ENCODE peak calls at places on chromosomes 2 and 18, in nine cellular contexts. R is naive thymus-derived CD4-positive, alpha-beta T cell; Q is GM23248; N is ovary; P is left lung; S is MG63; Y is adrenal gland; A is NT2/D1; W is stomach. M is an unnamed sample. For H3K27me3 and H3K36me3, the result is how much of the 10 kb centered on the place peaks cover.

GRCh38 chr18:57150828-57151227 is 3.9 kb downstream of the BOD1L2 start:
- DNase-seq in R (no peak), Q (no peak), N (no peak), P (no peak), S (no peak), Y (no peak), A (no peak), W (no peak), M (peak)

GRCh38 chr2:150491943-150492342 is 4.5 kb upstream of the RND3 start:
- DNase-seq in R (no peak), Q (peak), N (no peak), P (no peak), S (no peak), Y (no peak), A (no peak), W (no peak), M (no peak)

GRCh38 chr18:41933778-41934177 is 21.3 kb upstream of the PIK3C3 start:
- DNase-seq in R (no peak), Q (no peak), N (no peak), P (no peak), S (no peak), Y (no peak), A (no peak), W (no peak), M (no peak)

GRCh38 chr18:9135912-9136314 is 668 bp upstream of the ANKRD12 start:
- DNase-seq in R (no peak), Q (peak), N (no peak), P (no peak), S (no peak), Y (peak), A (peak), W (no peak), M (peak)

GRCh38 chr2:205680067-205680466 is 2.2 kb upstream of the NRP2 start:
- DNase-seq in R (peak), Q (peak), N (peak), P (no peak), S (peak), Y (peak), A (peak), W (peak), M (peak)

GRCh38 chr2:157789933-157790511 is 86.1 kb downstream of the ACVR1 start:
- DNase-seq in R (no peak), Q (no peak), N (no peak), P (no peak), S (no peak), Y (peak), A (no peak), W (peak), M (peak)

GRCh38 chr18:74525741-74526140 is 8.6 kb upstream of the CNDP1 start:
- DNase-seq in R (no peak), Q (no peak), N (no peak), P (no peak), S (no peak), Y (peak), A (no peak), W (peak), M (peak)

GRCh38 chr2:204108874-204109295 is 172.3 kb downstream of the ICOS start:
- DNase-seq in R (no peak), Q (no peak), N (no peak), P (no peak), S (no peak), Y (no peak), A (no peak), W (no peak), M (no peak)

GRCh38 chr18:8218263-8218662 is 391.0 kb upstream of the RAB12 start:
- DNase-seq in R (no peak), Q (no peak), N (no peak), P (no peak), S (no peak), Y (no peak), A (no peak), W (no peak), M (no peak)

GRCh38 chr18:37085362-37085761 is 256.4 kb downstream of the KIAA1328 start:
- DNase-seq in R (no peak), Q (no peak), N (no peak), P (no peak), S (no peak), Y (no peak), A (no peak), W (no peak), M (no peak)

GRCh38 chr2:118643286-118643685 is 204.2 kb downstream of the EN1 start:
- DNase-seq in R (no peak), Q (no peak), N (no peak), P (no peak), S (no peak), Y (no peak), A (no peak), W (no peak), M (no peak)

GRCh38 chr2:16171425-16171920 is 231.1 kb downstream of the MYCN start:
- DNase-seq in R (no peak), Q (no peak), N (no peak), P (no peak), S (no peak), Y (no peak), A (no peak), W (no peak), M (no peak)

GRCh38 chr2:19124135-19124534 is 234.3 kb downstream of the OSR1 start:
- DNase-seq in R (no peak), Q (peak), N (no peak), P (no peak), S (peak), Y (no peak), A (no peak), W (no peak), M (no peak)

DNA sequence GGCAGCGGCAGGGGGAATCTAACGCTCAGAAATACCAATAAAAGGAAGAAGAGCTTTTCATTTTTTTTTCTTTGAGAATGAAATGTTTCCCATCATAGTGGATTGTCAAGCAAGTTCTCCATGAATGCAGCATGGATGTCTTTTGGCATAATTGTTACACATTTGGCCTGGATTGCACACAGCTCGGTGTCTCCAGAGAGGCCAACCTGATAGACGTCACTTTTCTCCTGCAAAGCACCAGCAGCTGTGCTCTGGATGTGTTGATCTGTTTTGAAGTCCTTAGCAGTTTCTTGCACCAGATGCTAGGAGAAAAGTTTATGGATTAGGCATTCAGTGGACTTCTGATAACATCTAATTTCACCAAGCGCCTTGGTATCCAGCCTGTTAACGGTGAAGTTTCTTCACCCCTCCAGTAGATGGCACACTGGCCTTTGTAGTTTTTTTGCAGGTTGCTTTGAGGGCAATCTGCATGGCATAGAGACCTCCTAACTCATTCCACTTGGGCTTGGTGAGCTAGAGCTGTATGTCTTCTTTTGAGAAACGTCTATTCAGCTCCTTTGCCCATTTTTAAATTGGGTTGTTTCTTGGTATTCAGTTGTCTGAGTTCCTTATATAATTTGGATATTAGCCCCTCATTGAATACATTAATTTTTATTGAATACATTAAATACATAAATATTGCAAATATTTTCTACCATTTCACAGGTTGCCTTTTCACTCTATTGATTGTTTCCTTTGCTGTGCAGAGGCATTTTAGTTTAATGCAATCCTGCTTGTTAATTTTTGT is 59.7 kb downstream of the PTH2R start:
- DNase-seq in R (no peak), Q (peak), N (no peak), P (no peak), S (no peak), Y (peak), A (peak), W (no peak), M (peak)
- H3K27me3 ChIP-seq in R (under half), Q (under half), N (under half), P (under half), S (under half), Y (under half), A (under half), W (under half), M (under half)

DNA sequence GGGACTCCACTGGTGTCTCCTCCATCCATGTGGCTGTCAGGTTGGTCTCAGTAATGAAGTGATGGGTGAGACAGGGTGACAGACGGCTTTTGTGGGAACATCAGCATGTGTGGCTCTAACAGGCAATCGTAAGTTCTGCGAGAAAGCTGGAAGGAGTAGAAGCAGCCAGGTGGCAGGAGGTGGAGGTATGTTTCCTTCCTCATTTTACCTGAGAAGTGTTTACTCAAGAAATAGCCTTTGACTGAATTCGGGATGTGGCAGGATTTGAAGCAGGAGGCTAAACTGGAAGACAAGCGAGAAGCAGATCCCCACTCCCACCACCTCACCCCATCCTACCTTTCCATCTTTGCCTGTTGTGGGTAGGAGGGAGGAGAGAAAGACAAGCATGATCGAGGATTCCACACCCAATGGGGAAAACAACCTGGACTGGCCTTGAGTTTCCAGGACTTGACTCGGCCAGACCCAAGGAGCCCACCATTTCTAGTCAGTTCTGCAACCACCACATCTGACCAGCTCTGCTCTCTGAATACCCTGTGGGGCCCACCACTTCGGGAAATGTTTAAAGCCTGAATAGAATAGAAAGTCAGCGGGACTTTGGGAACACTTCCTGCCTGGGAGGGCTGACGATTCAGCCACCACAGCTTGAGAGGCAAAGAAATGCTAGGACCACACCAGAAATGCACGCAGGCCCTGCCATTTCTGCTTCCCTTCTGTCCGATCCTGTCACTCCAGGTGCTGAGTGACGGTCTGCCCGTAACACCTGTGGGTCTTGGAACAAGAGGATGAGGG is 1.2 kb downstream of the ABCG8 start:
- DNase-seq in R (no peak), Q (no peak), N (no peak), P (no peak), S (no peak), Y (peak), A (no peak), W (no peak), M (no peak)
- H3K4me3 ChIP-seq in R (no peak), Q (no peak), N (no peak), P (no peak), S (no peak), Y (no peak), A (no peak), W (no peak), M (peak)

GRCh38 chr2:171957061-171957460 is 34.8 kb downstream of the HAT1 start:
- DNase-seq in R (no peak), Q (peak), N (no peak), P (no peak), S (peak), Y (no peak), A (no peak), W (no peak), M (peak)
- H3K36me3 ChIP-seq in R (under half), Q (under half), N (under half), P (under half), S (under half), Y (under half), A (under half), W (under half), M (under half)

DNA sequence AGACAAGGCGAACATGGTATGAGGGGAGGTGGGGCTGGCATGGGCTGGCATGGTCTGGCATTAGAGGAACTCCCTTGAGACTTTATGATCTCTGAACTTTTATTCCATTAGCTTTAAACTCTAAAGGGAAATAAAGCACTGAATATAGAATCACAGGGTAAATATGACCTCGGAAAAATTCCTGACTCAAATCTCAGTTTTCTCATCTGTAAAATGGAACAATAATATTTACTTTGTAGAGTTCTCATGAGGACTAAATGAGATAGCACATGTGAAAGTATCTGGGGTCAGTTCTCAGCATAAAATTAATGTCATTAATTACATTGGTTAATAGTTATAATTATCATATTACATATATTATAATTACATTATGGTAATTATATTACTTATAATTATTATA is 65.9 kb downstream of the ARHGAP25 start:
- DNase-seq in R (no peak), Q (no peak), N (no peak), P (no peak), S (no peak), Y (no peak), A (no peak), W (no peak), M (no peak)
- H3K27me3 ChIP-seq in R (under half), Q (under half), N (under half), P (under half), S (under half), Y (under half), A (under half), W (under half), M (under half)

GRCh38 chr2:174342600-174343342 is 8.0 kb downstream of the SP9 start:
- DNase-seq in R (no peak), Q (peak), N (no peak), P (no peak), S (no peak), Y (no peak), A (no peak), W (no peak), M (no peak)
- H3K4me3 ChIP-seq in R (no peak), Q (peak), N (no peak), P (no peak), S (peak), Y (no peak), A (peak), W (no peak), M (no peak)

GRCh38 chr2:152740743-152741328 is 22.4 kb downstream of the ARL6IP6 start:
- DNase-seq in R (peak), Q (peak), N (no peak), P (no peak), S (no peak), Y (no peak), A (peak), W (no peak), M (peak)

GRCh38 chr2:152743004-152743403 is 24.6 kb downstream of the ARL6IP6 start:
- DNase-seq in R (no peak), Q (peak), N (no peak), P (no peak), S (no peak), Y (no peak), A (no peak), W (no peak), M (peak)

GRCh38 chr2:152738438-152738837 is 20.0 kb downstream of the ARL6IP6 start:
- DNase-seq in R (no peak), Q (no peak), N (no peak), P (no peak), S (no peak), Y (no peak), A (no peak), W (no peak), M (peak)
- H3K36me3 ChIP-seq in R (under half), Q (under half), N (under half), P (under half), S (under half), Y (under half), A (half or more), W (under half), M (under half)

M was measured in small intestine.